ENCODE peak calls at places on chromosomes 2 and 18, in ten cellular contexts. One of them, this sample, is unnamed.

GRCh38 chr18:70373062-70373519 is 84.2 kb downstream of the SOCS6 start:
- DNase-seq in OCI-LY7: no peak
- DNase-seq in tibial nerve: no peak
- DNase-seq in cardiac muscle cell: no peak
- DNase-seq in lung: no peak
- DNase-seq in A549: peak; percentile 97
- DNase-seq in right cardiac atrium: no peak
- DNase-seq in kidney: no peak
- DNase-seq in CD8-positive, alpha-beta memory T cell: no peak
- DNase-seq in WERI-Rb-1: peak; percentile 10
- DNase-seq in this sample: no peak

GRCh38 chr2:158045362-158045761 is 56.3 kb upstream of the UPP2 start:
- DNase-seq in OCI-LY7: no peak
- DNase-seq in tibial nerve: no peak
- DNase-seq in cardiac muscle cell: no peak
- DNase-seq in lung: no peak
- DNase-seq in A549: peak; percentile 45
- DNase-seq in right cardiac atrium: no peak
- DNase-seq in kidney: no peak
- DNase-seq in CD8-positive, alpha-beta memory T cell: no peak
- DNase-seq in WERI-Rb-1: peak; percentile 33
- DNase-seq in this sample: no peak

GRCh38 chr2:33051586-33052385 is 105.0 kb downstream of the LTBP1 start:
- DNase-seq in OCI-LY7: peak; percentile 43
- DNase-seq in tibial nerve: no peak
- DNase-seq in cardiac muscle cell: no peak
- DNase-seq in lung: no peak
- DNase-seq in A549: peak; percentile 95
- DNase-seq in right cardiac atrium: no peak
- DNase-seq in kidney: no peak
- DNase-seq in CD8-positive, alpha-beta memory T cell: no peak
- DNase-seq in WERI-Rb-1: no peak
- DNase-seq in this sample: no peak

GRCh38 chr2:27306657-27307544 is 1.3 kb downstream of the UCN start:
- DNase-seq in OCI-LY7: no peak
- DNase-seq in tibial nerve: no peak
- DNase-seq in cardiac muscle cell: no peak
- DNase-seq in lung: no peak
- DNase-seq in A549: no peak
- DNase-seq in right cardiac atrium: no peak
- DNase-seq in kidney: peak; percentile 73
- DNase-seq in CD8-positive, alpha-beta memory T cell: peak; percentile 7
- DNase-seq in WERI-Rb-1: no peak
- DNase-seq in this sample: no peak

GRCh38 chr18:55321268-55322175 is 266.5 kb downstream of the TCF4 start:
- DNase-seq in OCI-LY7: peak; percentile 79
- DNase-seq in tibial nerve: peak; percentile 77
- DNase-seq in cardiac muscle cell: peak; percentile 91
- DNase-seq in lung: peak; percentile 84
- DNase-seq in A549: peak; percentile 68
- DNase-seq in right cardiac atrium: peak; percentile 97
- DNase-seq in kidney: peak; percentile 94
- DNase-seq in CD8-positive, alpha-beta memory T cell: no peak
- DNase-seq in WERI-Rb-1: peak; percentile 92
- DNase-seq in this sample: peak; percentile 95

GRCh38 chr2:96195410-96196071 is 13.1 kb downstream of the STARD7 start:
- DNase-seq in OCI-LY7: no peak
- DNase-seq in tibial nerve: no peak
- DNase-seq in cardiac muscle cell: no peak
- DNase-seq in lung: no peak
- DNase-seq in A549: no peak
- DNase-seq in right cardiac atrium: no peak
- DNase-seq in kidney: no peak
- DNase-seq in CD8-positive, alpha-beta memory T cell: no peak
- DNase-seq in WERI-Rb-1: no peak
- DNase-seq in this sample: no peak

GRCh38 chr18:48711651-48712486 is 173.0 kb downstream of the CTIF start:
- DNase-seq in OCI-LY7: peak; percentile 46
- DNase-seq in tibial nerve: no peak
- DNase-seq in cardiac muscle cell: peak; percentile 64
- DNase-seq in lung: no peak
- DNase-seq in A549: peak; percentile 34
- DNase-seq in right cardiac atrium: peak; percentile 78
- DNase-seq in kidney: no peak
- DNase-seq in CD8-positive, alpha-beta memory T cell: no peak
- DNase-seq in WERI-Rb-1: peak; percentile 70
- DNase-seq in this sample: no peak

GRCh38 chr2:130251865-130252620 is 53.8 kb upstream of the TUBA3E start:
- DNase-seq in OCI-LY7: no peak
- DNase-seq in tibial nerve: no peak
- DNase-seq in cardiac muscle cell: no peak
- DNase-seq in lung: no peak
- DNase-seq in A549: no peak
- DNase-seq in right cardiac atrium: no peak
- DNase-seq in kidney: peak; percentile 66
- DNase-seq in CD8-positive, alpha-beta memory T cell: no peak
- DNase-seq in WERI-Rb-1: peak; percentile 19
- DNase-seq in this sample: no peak

GRCh38 chr2:144522741-144523605 is 3.1 kb upstream of the ZEB2 start:
- DNase-seq in OCI-LY7: no peak
- DNase-seq in tibial nerve: no peak
- DNase-seq in cardiac muscle cell: no peak
- DNase-seq in lung: no peak
- DNase-seq in A549: no peak
- DNase-seq in right cardiac atrium: peak; percentile 86
- DNase-seq in kidney: peak; percentile 73
- DNase-seq in CD8-positive, alpha-beta memory T cell: no peak
- DNase-seq in WERI-Rb-1: peak; percentile 62
- DNase-seq in this sample: peak; percentile 56

GRCh38 chr2:202360646-202361045 is 15.5 kb upstream of the BMPR2 start:
- DNase-seq in OCI-LY7: no peak
- DNase-seq in tibial nerve: no peak
- DNase-seq in cardiac muscle cell: no peak
- DNase-seq in lung: no peak
- DNase-seq in A549: no peak
- DNase-seq in right cardiac atrium: no peak
- DNase-seq in kidney: no peak
- DNase-seq in CD8-positive, alpha-beta memory T cell: no peak
- DNase-seq in WERI-Rb-1: no peak
- DNase-seq in this sample: no peak

GRCh38 chr2:202353430-202353829 is 22.7 kb upstream of the BMPR2 start:
- DNase-seq in OCI-LY7: no peak
- DNase-seq in tibial nerve: no peak
- DNase-seq in cardiac muscle cell: no peak
- DNase-seq in lung: no peak
- DNase-seq in A549: no peak
- DNase-seq in right cardiac atrium: no peak
- DNase-seq in kidney: no peak
- DNase-seq in CD8-positive, alpha-beta memory T cell: no peak
- DNase-seq in WERI-Rb-1: no peak
- DNase-seq in this sample: no peak

GRCh38 chr2:202361133-202361532 is 15.0 kb upstream of the BMPR2 start:
- DNase-seq in OCI-LY7: no peak
- DNase-seq in tibial nerve: no peak
- DNase-seq in cardiac muscle cell: no peak
- DNase-seq in lung: no peak
- DNase-seq in A549: no peak
- DNase-seq in right cardiac atrium: no peak
- DNase-seq in kidney: no peak
- DNase-seq in CD8-positive, alpha-beta memory T cell: no peak
- DNase-seq in WERI-Rb-1: no peak
- DNase-seq in this sample: no peak

DNA sequence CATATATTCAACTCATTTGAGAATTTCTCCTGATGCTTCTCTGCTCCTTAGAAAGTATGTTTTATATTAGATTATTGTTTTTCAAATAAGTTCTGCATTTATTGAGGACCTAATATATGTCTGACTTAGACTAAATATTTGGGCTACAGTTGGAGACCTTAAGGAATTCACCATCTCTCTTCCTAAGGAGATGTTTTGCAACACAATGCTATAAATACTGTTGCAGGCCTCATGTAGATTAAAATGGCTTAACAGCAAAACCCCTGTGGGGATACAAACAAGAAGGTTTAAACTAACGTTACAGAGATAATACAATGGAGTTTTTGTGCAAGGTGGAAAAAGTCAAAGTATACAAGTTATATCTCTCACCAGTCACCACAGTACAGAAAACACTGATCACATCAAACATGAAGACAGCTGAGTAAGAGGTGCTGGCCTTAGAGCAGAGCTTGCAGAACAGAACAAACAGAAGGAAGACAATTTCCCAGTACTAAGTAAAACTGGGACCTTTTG is 20.1 kb upstream of the BMPR2 start:
- DNase-seq in OCI-LY7: no peak
- DNase-seq in tibial nerve: no peak
- DNase-seq in cardiac muscle cell: no peak
- DNase-seq in lung: no peak
- DNase-seq in A549: no peak
- DNase-seq in right cardiac atrium: no peak
- DNase-seq in kidney: no peak
- DNase-seq in CD8-positive, alpha-beta memory T cell: no peak
- DNase-seq in WERI-Rb-1: no peak
- DNase-seq in this sample: no peak
- H3K27ac ChIP-seq in OCI-LY7: no peak overlapping the region
- H3K27ac ChIP-seq in tibial nerve: no peak overlapping the region
- H3K27ac ChIP-seq in cardiac muscle cell: peak overlapping the region; percentile 11
- H3K27ac ChIP-seq in lung: no peak overlapping the region
- H3K27ac ChIP-seq in A549: no peak overlapping the region
- H3K27ac ChIP-seq in right cardiac atrium: no peak overlapping the region
- H3K27ac ChIP-seq in kidney: no peak overlapping the region
- H3K27ac ChIP-seq in CD8-positive, alpha-beta memory T cell: no peak overlapping the region
- H3K27ac ChIP-seq in WERI-Rb-1: no peak overlapping the region
- H3K27ac ChIP-seq in this sample: no peak overlapping the region

GRCh38 chr2:40458271-40458794 is 6.4 kb upstream of the SLC8A1 start:
- DNase-seq in OCI-LY7: no peak
- DNase-seq in tibial nerve: no peak
- DNase-seq in cardiac muscle cell: peak; percentile 37
- DNase-seq in lung: no peak
- DNase-seq in A549: no peak
- DNase-seq in right cardiac atrium: peak; percentile 47
- DNase-seq in kidney: no peak
- DNase-seq in CD8-positive, alpha-beta memory T cell: no peak
- DNase-seq in WERI-Rb-1: peak; percentile 74
- DNase-seq in this sample: no peak
- H3K27ac ChIP-seq in OCI-LY7: no peak overlapping the region
- H3K27ac ChIP-seq in tibial nerve: no peak overlapping the region
- H3K27ac ChIP-seq in cardiac muscle cell: peak overlapping the region; percentile 17
- H3K27ac ChIP-seq in lung: peak overlapping the region; percentile 67
- H3K27ac ChIP-seq in A549: no peak overlapping the region
- H3K27ac ChIP-seq in right cardiac atrium: no peak overlapping the region
- H3K27ac ChIP-seq in kidney: no peak overlapping the region
- H3K27ac ChIP-seq in CD8-positive, alpha-beta memory T cell: no peak overlapping the region
- H3K27ac ChIP-seq in WERI-Rb-1: no peak overlapping the region
- H3K27ac ChIP-seq in this sample: peak overlapping the region; percentile 56

GRCh38 chr18:9741821-9742541 is 33.9 kb downstream of the RAB31 start:
- DNase-seq in OCI-LY7: no peak
- DNase-seq in tibial nerve: no peak
- DNase-seq in cardiac muscle cell: peak; percentile 19
- DNase-seq in lung: no peak
- DNase-seq in A549: peak; percentile 43
- DNase-seq in right cardiac atrium: no peak
- DNase-seq in kidney: no peak
- DNase-seq in CD8-positive, alpha-beta memory T cell: no peak
- DNase-seq in WERI-Rb-1: no peak
- DNase-seq in this sample: no peak

GRCh38 chr18:9740076-9740475 is 32.0 kb downstream of the RAB31 start:
- DNase-seq in OCI-LY7: no peak
- DNase-seq in tibial nerve: no peak
- DNase-seq in cardiac muscle cell: no peak
- DNase-seq in lung: no peak
- DNase-seq in A549: no peak
- DNase-seq in right cardiac atrium: no peak
- DNase-seq in kidney: no peak
- DNase-seq in CD8-positive, alpha-beta memory T cell: no peak
- DNase-seq in WERI-Rb-1: no peak
- DNase-seq in this sample: no peak

GRCh38 chr18:9742588-9743131 is 34.6 kb downstream of the RAB31 start:
- DNase-seq in OCI-LY7: no peak
- DNase-seq in tibial nerve: no peak
- DNase-seq in cardiac muscle cell: no peak
- DNase-seq in lung: no peak
- DNase-seq in A549: peak; percentile 32
- DNase-seq in right cardiac atrium: no peak
- DNase-seq in kidney: no peak
- DNase-seq in CD8-positive, alpha-beta memory T cell: no peak
- DNase-seq in WERI-Rb-1: no peak
- DNase-seq in this sample: no peak

GRCh38 chr18:9741461-9741820 is 33.3 kb downstream of the RAB31 start:
- DNase-seq in OCI-LY7: no peak
- DNase-seq in tibial nerve: no peak
- DNase-seq in cardiac muscle cell: no peak
- DNase-seq in lung: no peak
- DNase-seq in A549: no peak
- DNase-seq in right cardiac atrium: no peak
- DNase-seq in kidney: no peak
- DNase-seq in CD8-positive, alpha-beta memory T cell: no peak
- DNase-seq in WERI-Rb-1: no peak
- DNase-seq in this sample: no peak

DNA sequence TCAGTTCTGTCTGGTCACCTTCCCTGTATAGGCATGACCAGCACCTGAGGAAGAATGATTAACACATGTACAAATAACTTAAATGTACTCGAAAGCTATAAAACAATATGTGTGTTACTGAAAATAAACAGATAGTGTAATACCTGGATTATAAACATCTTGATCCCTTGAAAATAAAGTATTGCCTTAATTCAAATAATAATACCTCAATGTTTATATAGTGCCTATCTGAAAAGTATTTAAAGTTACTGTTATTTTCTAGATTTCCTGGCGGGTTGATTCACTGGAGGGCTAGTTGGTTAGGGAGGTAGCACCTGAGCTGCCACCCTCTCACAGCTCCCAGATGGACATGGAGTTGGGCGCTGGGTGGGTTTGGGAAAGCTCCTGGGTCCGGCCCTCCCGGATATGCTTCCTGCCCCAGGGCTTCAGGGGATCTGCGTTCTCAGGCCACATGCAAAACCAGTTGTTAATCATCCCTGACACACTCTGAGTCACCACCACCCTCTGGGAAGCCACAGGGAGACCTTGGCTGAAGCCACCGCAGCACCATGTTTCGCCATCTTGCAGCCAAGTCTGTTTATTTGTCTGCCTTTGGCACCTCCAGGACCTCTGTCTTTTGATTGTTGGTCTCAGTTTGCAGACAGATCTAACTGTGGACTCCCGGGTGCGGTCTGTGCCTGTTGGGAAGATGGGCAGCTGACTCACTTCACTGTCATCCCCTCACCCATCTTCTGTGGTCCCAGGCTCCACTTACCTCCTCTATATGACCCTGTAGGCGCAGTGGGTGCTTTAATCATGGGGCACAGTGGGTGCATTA is 35.3 kb downstream of the RAB31 start:
- DNase-seq in OCI-LY7: no peak
- DNase-seq in tibial nerve: no peak
- DNase-seq in cardiac muscle cell: no peak
- DNase-seq in lung: no peak
- DNase-seq in A549: peak; percentile 93
- DNase-seq in right cardiac atrium: no peak
- DNase-seq in kidney: peak; percentile 74
- DNase-seq in CD8-positive, alpha-beta memory T cell: no peak
- DNase-seq in WERI-Rb-1: no peak
- DNase-seq in this sample: no peak
- H3K27ac ChIP-seq in OCI-LY7: no peak overlapping the region
- H3K27ac ChIP-seq in tibial nerve: peak overlapping the region; percentile 22
- H3K27ac ChIP-seq in cardiac muscle cell: no peak overlapping the region
- H3K27ac ChIP-seq in lung: peak overlapping the region; percentile 66
- H3K27ac ChIP-seq in A549: peak overlapping the region; percentile 86
- H3K27ac ChIP-seq in right cardiac atrium: no peak overlapping the region
- H3K27ac ChIP-seq in kidney: no peak overlapping the region
- H3K27ac ChIP-seq in CD8-positive, alpha-beta memory T cell: peak overlapping the region; percentile 59
- H3K27ac ChIP-seq in WERI-Rb-1: no peak overlapping the region
- H3K27ac ChIP-seq in this sample: peak overlapping the region; percentile 47

GRCh38 chr2:47016172-47016913 is 100.7 kb upstream of the MCFD2 start:
- DNase-seq in OCI-LY7: no peak
- DNase-seq in tibial nerve: no peak
- DNase-seq in cardiac muscle cell: no peak
- DNase-seq in lung: no peak
- DNase-seq in A549: peak; percentile 82
- DNase-seq in right cardiac atrium: no peak
- DNase-seq in kidney: no peak
- DNase-seq in CD8-positive, alpha-beta memory T cell: no peak
- DNase-seq in WERI-Rb-1: peak; percentile 91
- DNase-seq in this sample: no peak
- H3K27ac ChIP-seq in OCI-LY7: no peak overlapping the region
- H3K27ac ChIP-seq in tibial nerve: no peak overlapping the region
- H3K27ac ChIP-seq in cardiac muscle cell: peak overlapping the region; percentile 75
- H3K27ac ChIP-seq in lung: peak overlapping the region; percentile 43
- H3K27ac ChIP-seq in A549: peak overlapping the region; percentile 78
- H3K27ac ChIP-seq in right cardiac atrium: no peak overlapping the region
- H3K27ac ChIP-seq in kidney: peak overlapping the region; percentile 41
- H3K27ac ChIP-seq in CD8-positive, alpha-beta memory T cell: no peak overlapping the region
- H3K27ac ChIP-seq in WERI-Rb-1: peak overlapping the region; percentile 60
- H3K27ac ChIP-seq in this sample: peak overlapping the region; percentile 70

This sample was measured in left ventricle myocardium inferior.